ENCODE peak calls at places on chromosomes 4 and X, in eight cellular contexts. One of them, this sample, is unnamed.

GRCh38 chrX:5876984-5877655 is 351.5 kb downstream of the NLGN4X start:
- DNase-seq in astrocyte: no peak
- DNase-seq in cardiac muscle cell: peak
- DNase-seq in thyroid gland: peak
- DNase-seq in fibroblast of pulmonary artery: no peak
- DNase-seq in fibroblast of mammary gland: peak
- DNase-seq in iPS DF 6.9: no peak
- DNase-seq in Panc1: no peak
- DNase-seq in this sample: no peak

GRCh38 chr4:7207791-7208231 is 15.5 kb downstream of the SORCS2 start:
- DNase-seq in cardiac muscle cell: no peak
- DNase-seq in iPS DF 6.9: no peak
- DNase-seq in thyroid gland: no peak
- DNase-seq in fibroblast of pulmonary artery: peak
- DNase-seq in Panc1: no peak
- DNase-seq in fibroblast of mammary gland: peak
- DNase-seq in astrocyte: peak
- DNase-seq in this sample: no peak

GRCh38 chrX:153495903-153496629 is 1.3 kb downstream of the BGN start:
- DNase-seq in cardiac muscle cell: no peak
- DNase-seq in iPS DF 6.9: no peak
- DNase-seq in Panc1: no peak
- DNase-seq in fibroblast of mammary gland: no peak
- DNase-seq in fibroblast of pulmonary artery: no peak
- DNase-seq in astrocyte: no peak
- DNase-seq in thyroid gland: no peak
- DNase-seq in this sample: no peak

GRCh38 chr4:173301518-173302201 is 32.5 kb downstream of the HMGB2 start:
- DNase-seq in fibroblast of pulmonary artery: peak
- DNase-seq in cardiac muscle cell: peak
- DNase-seq in iPS DF 6.9: no peak
- DNase-seq in fibroblast of mammary gland: peak
- DNase-seq in thyroid gland: no peak
- DNase-seq in Panc1: no peak
- DNase-seq in astrocyte: peak
- DNase-seq in this sample: no peak

GRCh38 chr4:1522606-1523005 is 116.4 kb upstream of the NKX1-1 start:
- DNase-seq in iPS DF 6.9: no peak
- DNase-seq in Panc1: no peak
- DNase-seq in fibroblast of mammary gland: no peak
- DNase-seq in cardiac muscle cell: no peak
- DNase-seq in astrocyte: no peak
- DNase-seq in thyroid gland: no peak
- DNase-seq in fibroblast of pulmonary artery: no peak
- DNase-seq in this sample: no peak

GRCh38 chr4:158139086-158139485 is 33.7 kb downstream of the GASK1B start:
- DNase-seq in iPS DF 6.9: no peak
- DNase-seq in Panc1: no peak
- DNase-seq in thyroid gland: no peak
- DNase-seq in fibroblast of pulmonary artery: peak
- DNase-seq in fibroblast of mammary gland: no peak
- DNase-seq in cardiac muscle cell: no peak
- DNase-seq in astrocyte: peak
- DNase-seq in this sample: no peak

GRCh38 chr4:10008208-10009005 is 12.9 kb downstream of the SLC2A9 start:
- DNase-seq in Panc1: no peak
- DNase-seq in astrocyte: peak
- DNase-seq in fibroblast of pulmonary artery: peak
- DNase-seq in fibroblast of mammary gland: peak
- DNase-seq in iPS DF 6.9: no peak
- DNase-seq in cardiac muscle cell: no peak
- DNase-seq in thyroid gland: no peak
- DNase-seq in this sample: no peak

GRCh38 chrX:129359269-129359668 is 164.0 kb downstream of the SMARCA1 start:
- DNase-seq in iPS DF 6.9: no peak
- DNase-seq in fibroblast of pulmonary artery: peak
- DNase-seq in thyroid gland: no peak
- DNase-seq in Panc1: no peak
- DNase-seq in astrocyte: no peak
- DNase-seq in cardiac muscle cell: no peak
- DNase-seq in fibroblast of mammary gland: peak
- DNase-seq in this sample: no peak

GRCh38 chr4:100359433-100359832 is 158.4 kb downstream of the EMCN start:
- DNase-seq in thyroid gland: no peak
- DNase-seq in cardiac muscle cell: no peak
- DNase-seq in astrocyte: no peak
- DNase-seq in iPS DF 6.9: no peak
- DNase-seq in fibroblast of pulmonary artery: no peak
- DNase-seq in fibroblast of mammary gland: no peak
- DNase-seq in Panc1: no peak
- DNase-seq in this sample: no peak

GRCh38 chrX:45771560-45772340 is 571.1 kb upstream of the DIPK2B start:
- DNase-seq in cardiac muscle cell: no peak
- DNase-seq in Panc1: no peak
- DNase-seq in thyroid gland: peak
- DNase-seq in astrocyte: peak
- DNase-seq in fibroblast of mammary gland: peak
- DNase-seq in fibroblast of pulmonary artery: peak
- DNase-seq in iPS DF 6.9: no peak
- DNase-seq in this sample: peak

GRCh38 chrX:148878371-148878770 is 378.0 kb downstream of the AFF2 start:
- DNase-seq in fibroblast of mammary gland: peak
- DNase-seq in iPS DF 6.9: no peak
- DNase-seq in fibroblast of pulmonary artery: peak
- DNase-seq in thyroid gland: no peak
- DNase-seq in Panc1: no peak
- DNase-seq in astrocyte: peak
- DNase-seq in cardiac muscle cell: no peak
- DNase-seq in this sample: no peak

GRCh38 chrX:9907645-9908387 is 59.3 kb upstream of the CLDN34 start:
- DNase-seq in fibroblast of pulmonary artery: peak
- DNase-seq in astrocyte: peak
- DNase-seq in Panc1: no peak
- DNase-seq in fibroblast of mammary gland: peak
- DNase-seq in cardiac muscle cell: no peak
- DNase-seq in thyroid gland: no peak
- DNase-seq in iPS DF 6.9: no peak
- DNase-seq in this sample: no peak

GRCh38 chrX:9913041-9913440 is 54.1 kb upstream of the CLDN34 start:
- DNase-seq in Panc1: no peak
- DNase-seq in astrocyte: peak
- DNase-seq in cardiac muscle cell: no peak
- DNase-seq in fibroblast of mammary gland: peak
- DNase-seq in iPS DF 6.9: no peak
- DNase-seq in fibroblast of pulmonary artery: peak
- DNase-seq in thyroid gland: no peak
- DNase-seq in this sample: no peak

GRCh38 chrX:9909254-9909653 is 57.9 kb upstream of the CLDN34 start:
- DNase-seq in iPS DF 6.9: no peak
- DNase-seq in fibroblast of pulmonary artery: no peak
- DNase-seq in Panc1: no peak
- DNase-seq in fibroblast of mammary gland: no peak
- DNase-seq in thyroid gland: no peak
- DNase-seq in astrocyte: no peak
- DNase-seq in cardiac muscle cell: no peak
- DNase-seq in this sample: no peak

GRCh38 chrX:9911479-9911878 is 55.7 kb upstream of the CLDN34 start:
- DNase-seq in thyroid gland: no peak
- DNase-seq in cardiac muscle cell: no peak
- DNase-seq in fibroblast of mammary gland: no peak
- DNase-seq in iPS DF 6.9: no peak
- DNase-seq in Panc1: no peak
- DNase-seq in astrocyte: peak
- DNase-seq in fibroblast of pulmonary artery: peak
- DNase-seq in this sample: no peak

DNA sequence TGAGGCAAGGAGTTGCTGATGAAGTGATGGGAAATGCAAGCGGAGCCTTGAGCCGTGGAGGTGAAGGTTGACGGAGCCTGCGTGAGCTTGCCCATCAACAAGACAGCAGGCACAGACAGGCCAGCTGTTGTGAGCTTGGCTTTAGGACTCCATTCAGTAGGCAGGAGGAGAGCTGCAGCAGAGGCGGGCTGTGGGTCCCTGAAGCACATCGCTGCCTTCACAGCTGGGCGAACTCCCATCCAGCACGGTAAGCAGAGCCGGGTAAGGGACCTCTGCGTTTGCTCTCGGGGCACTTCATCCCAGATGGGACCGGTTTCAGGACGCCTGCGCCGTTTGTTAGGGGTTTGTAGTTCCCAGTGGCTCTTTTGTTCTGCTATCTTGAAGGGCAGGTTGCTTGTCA is 54.8 kb upstream of the CLDN34 start:
- DNase-seq in astrocyte: peak
- DNase-seq in Panc1: no peak
- DNase-seq in thyroid gland: peak
- DNase-seq in fibroblast of mammary gland: no peak
- DNase-seq in iPS DF 6.9: no peak
- DNase-seq in fibroblast of pulmonary artery: peak
- DNase-seq in cardiac muscle cell: peak
- DNase-seq in this sample: no peak
- H3K4me3 ChIP-seq in astrocyte: peak
- H3K4me3 ChIP-seq in Panc1: peak
- H3K4me3 ChIP-seq in thyroid gland: no peak
- H3K4me3 ChIP-seq in fibroblast of mammary gland: no peak
- H3K4me3 ChIP-seq in iPS DF 6.9: no peak
- H3K4me3 ChIP-seq in fibroblast of pulmonary artery: no peak
- H3K4me3 ChIP-seq in cardiac muscle cell: no peak
- H3K4me3 ChIP-seq in this sample: no peak

GRCh38 chrX:71919436-71919835 is 8.8 kb downstream of the NHSL2 start:
- DNase-seq in astrocyte: no peak
- DNase-seq in fibroblast of mammary gland: no peak
- DNase-seq in Panc1: no peak
- DNase-seq in fibroblast of pulmonary artery: no peak
- DNase-seq in thyroid gland: no peak
- DNase-seq in iPS DF 6.9: no peak
- DNase-seq in cardiac muscle cell: no peak
- DNase-seq in this sample: no peak

GRCh38 chrX:71919886-71920285 is 9.2 kb downstream of the NHSL2 start:
- DNase-seq in astrocyte: no peak
- DNase-seq in iPS DF 6.9: no peak
- DNase-seq in cardiac muscle cell: no peak
- DNase-seq in Panc1: no peak
- DNase-seq in fibroblast of pulmonary artery: no peak
- DNase-seq in thyroid gland: no peak
- DNase-seq in fibroblast of mammary gland: no peak
- DNase-seq in this sample: no peak

GRCh38 chrX:71922697-71923096 is 12.1 kb downstream of the NHSL2 start:
- DNase-seq in cardiac muscle cell: no peak
- DNase-seq in fibroblast of pulmonary artery: no peak
- DNase-seq in iPS DF 6.9: no peak
- DNase-seq in thyroid gland: no peak
- DNase-seq in astrocyte: no peak
- DNase-seq in fibroblast of mammary gland: no peak
- DNase-seq in Panc1: no peak
- DNase-seq in this sample: no peak

GRCh38 chrX:71913156-71913950 is 2.7 kb downstream of the NHSL2 start:
- DNase-seq in Panc1: no peak
- DNase-seq in thyroid gland: no peak
- DNase-seq in iPS DF 6.9: no peak
- DNase-seq in fibroblast of pulmonary artery: no peak
- DNase-seq in cardiac muscle cell: no peak
- DNase-seq in fibroblast of mammary gland: no peak
- DNase-seq in astrocyte: no peak
- DNase-seq in this sample: no peak

GRCh38 chrX:71917621-71918341 is 7.1 kb downstream of the NHSL2 start:
- DNase-seq in fibroblast of pulmonary artery: peak
- DNase-seq in cardiac muscle cell: peak
- DNase-seq in thyroid gland: no peak
- DNase-seq in Panc1: no peak
- DNase-seq in astrocyte: peak
- DNase-seq in fibroblast of mammary gland: peak
- DNase-seq in iPS DF 6.9: no peak
- DNase-seq in this sample: no peak
- H3K4me3 ChIP-seq in fibroblast of pulmonary artery: no peak
- H3K4me3 ChIP-seq in cardiac muscle cell: no peak
- H3K4me3 ChIP-seq in thyroid gland: no peak
- H3K4me3 ChIP-seq in Panc1: no peak
- H3K4me3 ChIP-seq in astrocyte: no peak
- H3K4me3 ChIP-seq in fibroblast of mammary gland: no peak
- H3K4me3 ChIP-seq in iPS DF 6.9: no peak
- H3K4me3 ChIP-seq in this sample: no peak

DNA sequence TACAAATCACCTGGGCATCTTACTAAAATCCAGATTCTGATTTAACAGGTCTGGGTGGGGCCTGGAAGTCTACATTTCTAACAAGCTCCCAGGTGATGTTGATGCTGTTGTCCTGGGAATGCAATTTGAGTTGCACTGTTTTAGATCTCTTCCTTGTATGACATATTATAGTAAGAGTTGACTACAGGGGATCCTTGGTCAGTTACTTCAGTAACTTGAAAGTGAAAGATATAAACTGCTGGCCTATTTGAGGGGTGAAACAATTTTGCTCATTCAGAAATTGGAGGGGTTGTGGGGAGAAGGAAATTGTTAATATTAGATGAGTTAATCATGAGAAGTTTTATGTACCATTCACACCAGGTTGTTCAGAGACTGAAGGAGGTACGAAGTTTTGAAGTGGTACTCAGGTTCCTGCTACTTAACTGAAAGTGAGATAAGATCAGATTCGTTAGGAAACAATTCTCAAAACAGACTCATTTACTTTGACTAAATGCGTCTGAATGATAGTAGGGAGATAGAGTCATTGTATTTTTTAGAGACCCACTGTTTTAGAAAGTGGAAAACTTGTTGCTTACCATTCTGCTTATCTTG is 12.5 kb downstream of the SH2D1A start:
- DNase-seq in astrocyte: no peak
- DNase-seq in cardiac muscle cell: no peak
- DNase-seq in thyroid gland: no peak
- DNase-seq in fibroblast of mammary gland: no peak
- DNase-seq in Panc1: no peak
- DNase-seq in iPS DF 6.9: no peak
- DNase-seq in fibroblast of pulmonary artery: no peak
- DNase-seq in this sample: no peak
- H3K4me3 ChIP-seq in astrocyte: no peak
- H3K4me3 ChIP-seq in cardiac muscle cell: no peak
- H3K4me3 ChIP-seq in thyroid gland: no peak
- H3K4me3 ChIP-seq in fibroblast of mammary gland: no peak
- H3K4me3 ChIP-seq in Panc1: no peak
- H3K4me3 ChIP-seq in iPS DF 6.9: no peak
- H3K4me3 ChIP-seq in fibroblast of pulmonary artery: no peak
- H3K4me3 ChIP-seq in this sample: no peak

DNA sequence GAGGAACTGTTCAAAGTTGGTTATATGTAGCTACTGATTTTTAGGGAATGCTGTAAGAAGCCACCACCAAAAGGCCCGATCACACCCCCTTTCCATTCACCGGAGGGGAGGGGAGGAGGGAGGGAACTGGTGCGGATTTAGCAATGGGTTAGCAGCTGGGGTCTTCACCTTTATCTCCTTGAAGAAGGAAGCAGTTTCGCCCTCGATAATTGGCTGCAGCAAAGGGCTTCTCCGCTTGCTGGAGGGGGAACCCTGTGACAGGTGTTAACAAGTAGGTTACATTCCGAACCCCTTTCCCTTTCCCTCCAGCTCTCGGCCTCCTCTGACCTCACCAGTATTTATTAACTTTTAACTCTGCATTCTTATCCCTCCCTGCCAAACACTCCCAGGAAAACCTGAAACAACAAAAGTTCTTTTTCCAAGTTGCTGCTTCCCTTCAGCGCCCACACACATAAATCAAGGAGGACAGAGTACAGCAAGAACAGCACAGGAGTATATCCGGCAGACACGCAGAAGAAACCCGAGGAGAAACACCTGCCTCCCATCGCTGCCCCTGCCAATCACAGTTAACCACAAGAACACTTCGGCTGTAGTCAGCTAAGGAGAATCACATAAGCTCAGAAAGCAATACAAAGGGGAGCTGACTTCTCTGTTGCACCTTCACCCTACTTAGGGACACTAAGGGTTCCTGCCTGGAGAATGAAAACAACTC is 39.8 kb upstream of the NAP1L5 start:
- DNase-seq in fibroblast of pulmonary artery: no peak
- DNase-seq in cardiac muscle cell: no peak
- DNase-seq in thyroid gland: peak
- DNase-seq in iPS DF 6.9: no peak
- DNase-seq in astrocyte: peak
- DNase-seq in fibroblast of mammary gland: peak
- DNase-seq in Panc1: no peak
- DNase-seq in this sample: peak
- H3K4me3 ChIP-seq in fibroblast of pulmonary artery: no peak
- H3K4me3 ChIP-seq in cardiac muscle cell: no peak
- H3K4me3 ChIP-seq in thyroid gland: peak
- H3K4me3 ChIP-seq in iPS DF 6.9: no peak
- H3K4me3 ChIP-seq in astrocyte: no peak
- H3K4me3 ChIP-seq in fibroblast of mammary gland: no peak
- H3K4me3 ChIP-seq in Panc1: no peak
- H3K4me3 ChIP-seq in this sample: no peak